ENCODE peak calls at places on chromosomes 16 and 17, in five cellular contexts. F is GM10248, A is GM23338, B is RWPE1, W is HFFc6. N is an unnamed sample.
A peak's percentile ranks its signal among the peaks of the same experiment; 100 is the strongest.

GRCh38 chr16:88078111-88078775 is 127.0 kb downstream of the BANP start:
- DNase-seq in A (no peak), F (no peak), W (no peak), B (no peak), N (no peak)

GRCh38 chr16:84053237-84053636 is 10.6 kb upstream of the SLC38A8 start:
- DNase-seq in B (no peak), A (no peak), W (no peak), F (no peak), N (no peak)

GRCh38 chr17:76793775-76794174 is 55.9 kb downstream of the MFSD11 start:
- DNase-seq in W (peak; percentile 23), B (no peak), A (peak; percentile 67), F (no peak), N (no peak)

GRCh38 chr16:55710466-55710865 is 54.7 kb downstream of the SLC6A2 start:
- DNase-seq in F (no peak), W (no peak), A (peak; percentile 66), B (peak; percentile 14), N (no peak)

GRCh38 chr17:66625321-66625767 is 209.6 kb upstream of the CACNG5 start:
- DNase-seq in W (peak; percentile 35), F (no peak), A (peak; percentile 62), B (peak; percentile 48), N (no peak)

GRCh38 chr16:83390759-83391158 is 417.0 kb upstream of the HSBP1 start:
- DNase-seq in F (no peak), B (no peak), W (no peak), A (no peak), N (no peak)

GRCh38 chr17:62662855-62663254 is 35.4 kb downstream of the MRC2 start:
- DNase-seq in W (no peak), F (no peak), B (no peak), A (no peak), N (no peak)

GRCh38 chr16:75230471-75231110 is 11.8 kb downstream of the CTRB1 start:
- DNase-seq in W (no peak), F (no peak), B (no peak), A (no peak), N (no peak)

GRCh38 chr17:78110363-78111011 is 18.1 kb downstream of the TMC6 start:
- DNase-seq in B (no peak), F (no peak), W (no peak), A (no peak), N (no peak)

GRCh38 chr17:45247429-45248131 is 14.3 kb downstream of the SPATA32 start:
- DNase-seq in B (peak; percentile 98), W (peak; percentile 70), A (peak; percentile 99), F (peak; percentile 99), N (peak; percentile 63)

GRCh38 chr16:51553910-51554309 is 402.8 kb upstream of the SALL1 start:
- DNase-seq in B (no peak), W (no peak), F (no peak), A (no peak), N (no peak)

GRCh38 chr16:20339744-20340143 is 12.4 kb upstream of the GP2 start:
- DNase-seq in A (no peak), W (no peak), F (no peak), B (no peak), N (no peak)

GRCh38 chr16:80591071-80591935 is 50.5 kb downstream of the DYNLRB2 start:
- DNase-seq in A (no peak), B (no peak), W (no peak), F (no peak), N (no peak)

GRCh38 chr17:43430936-43431649 is 32.3 kb downstream of the ARL4D start:
- DNase-seq in F (no peak), W (no peak), A (no peak), B (no peak), N (no peak)

GRCh38 chr17:61338000-61338864 is 61.4 kb upstream of the TBX2 start:
- DNase-seq in W (peak; percentile 94), B (peak; percentile 30), A (no peak), F (no peak), N (no peak)

GRCh38 chr17:14304876-14305636 is 4.2 kb downstream of the HS3ST3B1 start:
- DNase-seq in B (no peak), W (no peak), F (no peak), A (peak; percentile 63), N (no peak)

GRCh38 chr17:14304222-14304844 is 3.5 kb downstream of the HS3ST3B1 start:
- DNase-seq in W (no peak), A (no peak), F (no peak), B (no peak), N (no peak)

GRCh38 chr17:14306602-14307001 is 5.7 kb downstream of the HS3ST3B1 start:
- DNase-seq in W (no peak), B (no peak), F (no peak), A (no peak), N (no peak)

GRCh38 chr17:14307560-14308024 is 6.7 kb downstream of the HS3ST3B1 start:
- DNase-seq in F (no peak), A (no peak), W (peak; percentile 85), B (peak; percentile 45), N (no peak)

DNA sequence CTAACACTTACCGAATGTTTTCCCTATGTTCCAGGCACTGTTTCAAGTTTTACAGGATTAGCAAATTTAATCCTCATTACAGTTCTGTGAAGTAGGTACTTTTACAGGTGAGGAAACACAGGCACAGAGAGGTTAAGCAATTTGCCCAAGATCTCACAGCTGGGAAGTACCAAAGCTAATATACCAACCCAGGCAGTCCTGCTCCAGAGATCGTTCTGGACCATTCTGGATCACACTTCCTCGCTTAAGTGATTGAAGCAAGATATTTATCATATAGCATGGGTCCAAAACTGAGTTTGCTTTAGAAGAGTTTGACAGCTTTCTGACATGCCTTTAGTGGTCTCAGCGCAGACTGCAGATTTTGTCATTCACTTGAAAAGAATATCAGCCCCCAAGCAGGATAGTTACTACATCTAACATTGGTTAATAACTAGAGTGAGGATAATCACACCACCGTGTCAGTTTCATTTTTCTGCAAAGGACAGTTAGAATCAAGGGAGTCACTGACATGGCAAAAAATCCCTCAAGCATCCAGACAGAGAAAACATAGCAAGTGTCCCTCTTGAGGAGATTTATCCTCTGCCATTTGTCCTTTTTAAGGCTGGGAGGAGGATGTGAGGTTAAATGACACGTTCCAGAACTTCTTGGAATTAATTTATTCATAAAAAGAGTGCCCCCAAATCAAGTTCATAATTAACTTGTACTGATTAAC is 5.1 kb downstream of the HS3ST3B1 start:
- DNase-seq in B (no peak), A (no peak), F (no peak), W (no peak), N (no peak)
- TF ChIP-seq CTCF in B (no peak), A (no peak), F (no peak), W (no peak), N (no peak)

GRCh38 chr16:70378869-70379493 is 32.3 kb downstream of the DDX19A start:
- DNase-seq in W (no peak), B (no peak), F (no peak), A (peak; percentile 15), N (no peak)

GRCh38 chr16:70381604-70382342 is 35.1 kb downstream of the DDX19A start:
- DNase-seq in A (no peak), W (no peak), F (no peak), B (no peak), N (no peak)

GRCh38 chr16:70380205-70380918 is 33.7 kb downstream of the DDX19A start:
- DNase-seq in F (peak; percentile 44), A (peak; percentile 71), B (peak; percentile 67), W (peak; percentile 82), N (peak; percentile 48)

GRCh38 chr16:70383421-70383960 is 36.8 kb downstream of the DDX19A start:
- DNase-seq in A (no peak), W (no peak), F (no peak), B (no peak), N (no peak)

DNA sequence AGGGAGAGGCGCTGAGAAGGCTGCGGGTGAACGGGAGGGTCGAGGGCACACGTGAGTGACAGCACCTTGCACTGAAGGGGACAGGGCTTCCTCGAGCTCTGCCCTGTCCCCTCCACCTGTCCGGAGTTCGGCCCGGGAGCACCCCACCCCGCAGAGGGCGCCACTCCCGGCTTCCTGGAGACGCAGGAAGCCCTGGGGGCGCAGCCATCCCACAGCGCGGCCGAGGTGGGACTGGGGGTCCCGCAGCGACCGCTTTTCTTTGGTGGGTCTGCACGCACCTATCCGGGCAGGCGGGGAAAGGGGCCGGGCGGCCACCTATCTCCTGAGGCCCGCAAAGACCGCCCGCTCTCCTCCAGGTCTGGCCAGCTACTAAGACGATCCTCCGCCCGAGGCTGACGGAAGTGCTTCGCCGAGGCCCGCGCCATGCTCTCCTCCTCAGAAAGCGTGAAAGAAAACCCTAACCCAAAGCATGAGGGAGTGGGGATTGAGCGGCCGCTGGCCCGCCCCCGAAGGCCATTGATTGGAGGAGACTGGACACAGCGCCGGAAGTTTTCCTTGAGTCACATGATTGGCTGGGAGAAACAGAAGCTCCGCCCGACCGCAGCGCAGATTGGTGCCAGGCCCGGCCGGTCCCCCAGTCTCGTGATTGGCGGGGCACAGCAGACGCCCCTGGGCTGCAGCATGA is 34.4 kb downstream of the DDX19A start:
- DNase-seq in B (peak; percentile 96), W (peak; percentile 97), A (peak; percentile 100), F (peak; percentile 96), N (peak; percentile 91)
- TF ChIP-seq CTCF in B (peak; percentile 59), W (peak; percentile 76), A (peak; percentile 55), F (peak; percentile 33), N (peak; percentile 54)

GRCh38 chr16:57094911-57095310 is 2.5 kb downstream of the CPNE2 start:
- DNase-seq in W (no peak), F (no peak), B (no peak), A (no peak), N (no peak)

GRCh38 chr16:57096793-57097192 is 4.4 kb downstream of the CPNE2 start:
- DNase-seq in B (no peak), F (no peak), W (no peak), A (no peak), N (no peak)

GRCh38 chr16:57100445-57100844 is 8.1 kb downstream of the CPNE2 start:
- DNase-seq in W (no peak), A (no peak), B (no peak), F (no peak), N (no peak)

GRCh38 chr16:57096192-57096591 is 3.8 kb downstream of the CPNE2 start:
- DNase-seq in B (no peak), F (no peak), A (no peak), W (no peak), N (no peak)

DNA sequence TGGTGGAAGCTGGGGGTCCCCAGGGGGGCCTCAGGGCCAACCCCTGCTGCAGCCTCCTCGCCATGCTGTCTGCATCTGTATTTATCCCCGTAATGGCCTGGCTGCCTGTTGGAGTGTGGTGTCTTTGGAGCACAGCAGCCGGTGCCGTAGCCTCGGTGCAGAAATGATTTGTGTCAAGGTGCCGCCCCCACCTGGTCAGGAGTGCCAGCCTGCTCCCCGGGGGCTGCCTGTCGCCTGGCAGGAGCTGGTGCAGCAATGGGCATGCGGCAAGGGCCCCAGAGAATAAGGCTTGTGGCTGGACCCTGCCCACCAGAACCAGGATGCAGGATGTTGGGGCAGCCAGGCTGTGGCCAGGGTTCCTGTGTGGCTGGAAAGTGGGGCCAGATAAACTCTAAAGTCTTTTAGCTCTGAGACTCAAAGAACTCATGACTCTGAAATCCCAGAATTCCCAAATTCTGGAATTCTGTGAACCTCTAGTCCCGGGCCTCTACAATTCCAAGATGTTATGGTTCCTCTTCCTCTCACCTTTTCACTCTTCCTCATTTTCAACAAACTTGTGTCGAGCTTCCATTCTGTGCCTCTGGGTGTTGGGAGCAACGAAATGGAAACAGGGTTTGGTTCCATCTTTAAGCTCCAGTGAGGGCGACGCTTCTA is 5.9 kb downstream of the CPNE2 start:
- DNase-seq in W (no peak), B (no peak), F (no peak), A (peak; percentile 41), N (no peak)
- TF ChIP-seq CTCF in W (no peak), B (no peak), F (no peak), A (peak; percentile 65), N (no peak)

GRCh38 chr16:76856112-76856511 is 334.9 kb upstream of the MON1B start:
- DNase-seq in A (no peak), F (no peak), B (no peak), W (no peak), N (no peak)

GRCh38 chr16:76857402-76857801 is 333.6 kb upstream of the MON1B start:
- DNase-seq in A (no peak), F (no peak), B (no peak), W (no peak), N (no peak)

GRCh38 chr16:76854234-76854633 is 336.8 kb upstream of the MON1B start:
- DNase-seq in W (no peak), B (no peak), F (no peak), A (peak; percentile 27), N (no peak)
- TF ChIP-seq CTCF in W (no peak), B (no peak), F (no peak), A (peak; percentile 57), N (no peak)

N was measured in neural crest cell.